ENCODE peak calls at places on chromosome 10, in five cellular contexts. L, E, T, D and J are unnamed samples.

GRCh38 chr10:48729222-48729621 is 44.5 kb downstream of the WDFY4 start:
- DNase-seq in L (no peak), E (no peak), T (no peak), D (no peak), J (no peak)

GRCh38 chr10:88165849-88166271 is 302.4 kb downstream of the PTEN start:
- DNase-seq in L (no peak), E (no peak), T (peak), D (no peak), J (no peak)

GRCh38 chr10:86440874-86441838 is 74.6 kb upstream of the GRID1 start:
- DNase-seq in L (no peak), E (no peak), T (peak), D (no peak), J (no peak)

GRCh38 chr10:34775044-34775637 is 40.0 kb downstream of the PARD3 start:
- DNase-seq in L (no peak), E (no peak), T (no peak), D (no peak), J (no peak)

GRCh38 chr10:34814228-34815173 is 595 bp downstream of the PARD3 start:
- DNase-seq in L (no peak), E (peak), T (peak), D (peak), J (peak)

GRCh38 chr10:71776528-71776927 is 3.2 kb upstream of the VSIR start:
- DNase-seq in L (no peak), E (no peak), T (no peak), D (no peak), J (no peak)

GRCh38 chr10:122264442-122264841 is 6.7 kb upstream of the BTBD16 start:
- DNase-seq in L (no peak), E (no peak), T (no peak), D (no peak), J (no peak)

GRCh38 chr10:12782537-12782936 is 219.0 kb downstream of the CCDC3 start:
- DNase-seq in L (no peak), E (no peak), T (peak), D (peak), J (peak)

GRCh38 chr10:50393784-50394183 is 142.5 kb upstream of the ASAH2 start:
- DNase-seq in L (no peak), E (no peak), T (no peak), D (no peak), J (no peak)

GRCh38 chr10:109837384-109837783 is 85.9 kb downstream of the XPNPEP1 start:
- DNase-seq in L (no peak), E (no peak), T (no peak), D (no peak), J (no peak)

GRCh38 chr10:88986549-88987242 is 3.9 kb upstream of the FAS start:
- DNase-seq in L (no peak), E (no peak), T (peak), D (peak), J (peak)

GRCh38 chr10:65798133-65798532 is 1127.7 kb upstream of the LRRTM3 start:
- DNase-seq in L (no peak), E (no peak), T (no peak), D (no peak), J (no peak)

GRCh38 chr10:68871731-68872342 is 29.3 kb upstream of the DDX50 start:
- DNase-seq in L (no peak), E (no peak), T (no peak), D (no peak), J (peak)

GRCh38 chr10:123538401-123539320 is 127.5 kb upstream of the GPR26 start:
- DNase-seq in L (no peak), E (no peak), T (no peak), D (no peak), J (no peak)

GRCh38 chr10:86439544-86439943 is 72.9 kb upstream of the GRID1 start:
- DNase-seq in L (no peak), E (peak), T (no peak), D (no peak), J (no peak)

GRCh38 chr10:44195120-44196007 is 189.5 kb downstream of the CXCL12 start:
- DNase-seq in L (no peak), E (peak), T (peak), D (no peak), J (no peak)

GRCh38 chr10:62619409-62619730 is 185.2 kb upstream of the ADO start:
- DNase-seq in L (no peak), E (no peak), T (no peak), D (no peak), J (no peak)

GRCh38 chr10:81872206-81872605 is 2.8 kb upstream of the NRG3 start:
- DNase-seq in L (no peak), E (no peak), T (no peak), D (no peak), J (no peak)

GRCh38 chr10:90062786-90063185 is 361.4 kb downstream of the KIF20B start:
- DNase-seq in L (no peak), E (no peak), T (no peak), D (no peak), J (no peak)

GRCh38 chr10:96272986-96273280 is 1.6 kb upstream of the BLNK start:
- DNase-seq in L (no peak), E (no peak), T (no peak), D (no peak), J (no peak)

GRCh38 chr10:88149906-88150305 is 286.5 kb downstream of the PTEN start:
- DNase-seq in L (no peak), E (no peak), T (peak), D (no peak), J (no peak)

GRCh38 chr10:116663342-116663741 is 42.6 kb downstream of the PNLIPRP2 start:
- DNase-seq in L (no peak), E (no peak), T (no peak), D (no peak), J (no peak)

GRCh38 chr10:78577673-78578072 is 491.1 kb upstream of the ZMIZ1 start:
- DNase-seq in L (no peak), E (no peak), T (no peak), D (no peak), J (no peak)

GRCh38 chr10:53140516-53140915 is 367.9 kb upstream of the MBL2 start:
- DNase-seq in L (no peak), E (no peak), T (no peak), D (no peak), J (no peak)

GRCh38 chr10:133245439-133246235 is 8.0 kb downstream of the VENTX start:
- DNase-seq in L (no peak), E (no peak), T (no peak), D (no peak), J (peak)

GRCh38 chr10:86798636-86799035 is 42.2 kb downstream of the BMPR1A start:
- DNase-seq in L (no peak), E (no peak), T (peak), D (no peak), J (no peak)

GRCh38 chr10:34906021-34906965 is 91.2 kb upstream of the PARD3 start:
- DNase-seq in L (no peak), E (peak), T (no peak), D (peak), J (peak)

GRCh38 chr10:99784731-99785441 is 2.4 kb downstream of the ABCC2 start:
- DNase-seq in L (no peak), E (no peak), T (no peak), D (peak), J (no peak)